ENCODE peak calls at places on chromosomes 5 and 9, in six cellular contexts. One of them, this sample, is unnamed.

GRCh38 chr5:31385774-31386537 is 145.9 kb downstream of the DROSHA start:
- DNase-seq in pons: no peak
- DNase-seq in RCC 7860: peak
- DNase-seq in BJ: no peak
- DNase-seq in EH: peak
- DNase-seq in stimulated activated CD8-positive, alpha-beta memory T cell treated with anti-CD3 and anti-CD28 coated beads, Interleukin-4, amount 100 ng/mL, for 4 hours: no peak
- DNase-seq in this sample: no peak

GRCh38 chr5:125492977-125493376 is 746.5 kb upstream of the ZNF608 start:
- DNase-seq in EH: no peak
- DNase-seq in pons: no peak
- DNase-seq in BJ: no peak
- DNase-seq in stimulated activated CD8-positive, alpha-beta memory T cell treated with anti-CD3 and anti-CD28 coated beads, Interleukin-4, amount 100 ng/mL, for 4 hours: no peak
- DNase-seq in RCC 7860: no peak
- DNase-seq in this sample: no peak

GRCh38 chr9:21796768-21797167 is 5.7 kb upstream of the MTAP start:
- DNase-seq in stimulated activated CD8-positive, alpha-beta memory T cell treated with anti-CD3 and anti-CD28 coated beads, Interleukin-4, amount 100 ng/mL, for 4 hours: no peak
- DNase-seq in EH: peak
- DNase-seq in BJ: no peak
- DNase-seq in RCC 7860: peak
- DNase-seq in pons: no peak
- DNase-seq in this sample: no peak

GRCh38 chr5:143788401-143788800 is 23.6 kb upstream of the HMHB1 start:
- DNase-seq in EH: no peak
- DNase-seq in BJ: no peak
- DNase-seq in pons: no peak
- DNase-seq in stimulated activated CD8-positive, alpha-beta memory T cell treated with anti-CD3 and anti-CD28 coated beads, Interleukin-4, amount 100 ng/mL, for 4 hours: no peak
- DNase-seq in RCC 7860: no peak
- DNase-seq in this sample: no peak

GRCh38 chr5:5374034-5374715 is 48.3 kb upstream of the ICE1 start:
- DNase-seq in BJ: no peak
- DNase-seq in pons: no peak
- DNase-seq in EH: peak
- DNase-seq in stimulated activated CD8-positive, alpha-beta memory T cell treated with anti-CD3 and anti-CD28 coated beads, Interleukin-4, amount 100 ng/mL, for 4 hours: no peak
- DNase-seq in RCC 7860: peak
- DNase-seq in this sample: no peak

GRCh38 chr9:114687034-114687433 is 5.0 kb upstream of the TEX48 start:
- DNase-seq in RCC 7860: peak
- DNase-seq in stimulated activated CD8-positive, alpha-beta memory T cell treated with anti-CD3 and anti-CD28 coated beads, Interleukin-4, amount 100 ng/mL, for 4 hours: no peak
- DNase-seq in pons: no peak
- DNase-seq in BJ: no peak
- DNase-seq in EH: peak
- DNase-seq in this sample: no peak

GRCh38 chr5:78803386-78803785 is 154.8 kb upstream of the LHFPL2 start:
- DNase-seq in pons: peak
- DNase-seq in RCC 7860: no peak
- DNase-seq in EH: peak
- DNase-seq in BJ: no peak
- DNase-seq in stimulated activated CD8-positive, alpha-beta memory T cell treated with anti-CD3 and anti-CD28 coated beads, Interleukin-4, amount 100 ng/mL, for 4 hours: no peak
- DNase-seq in this sample: peak

GRCh38 chr5:81006955-81007636 is 46.9 kb downstream of the RASGRF2 start:
- DNase-seq in pons: no peak
- DNase-seq in RCC 7860: no peak
- DNase-seq in BJ: no peak
- DNase-seq in EH: no peak
- DNase-seq in stimulated activated CD8-positive, alpha-beta memory T cell treated with anti-CD3 and anti-CD28 coated beads, Interleukin-4, amount 100 ng/mL, for 4 hours: peak
- DNase-seq in this sample: no peak

GRCh38 chr5:72179816-72180440 is 72.7 kb downstream of the MAP1B start:
- DNase-seq in pons: peak
- DNase-seq in stimulated activated CD8-positive, alpha-beta memory T cell treated with anti-CD3 and anti-CD28 coated beads, Interleukin-4, amount 100 ng/mL, for 4 hours: no peak
- DNase-seq in RCC 7860: no peak
- DNase-seq in BJ: no peak
- DNase-seq in EH: peak
- DNase-seq in this sample: peak

GRCh38 chr9:81814404-81814793 is 113.8 kb upstream of the SPATA31D4 start:
- DNase-seq in BJ: no peak
- DNase-seq in pons: no peak
- DNase-seq in stimulated activated CD8-positive, alpha-beta memory T cell treated with anti-CD3 and anti-CD28 coated beads, Interleukin-4, amount 100 ng/mL, for 4 hours: no peak
- DNase-seq in EH: no peak
- DNase-seq in RCC 7860: no peak
- DNase-seq in this sample: no peak

GRCh38 chr5:133423618-133424282 is 188.6 kb downstream of the FSTL4 start:
- DNase-seq in stimulated activated CD8-positive, alpha-beta memory T cell treated with anti-CD3 and anti-CD28 coated beads, Interleukin-4, amount 100 ng/mL, for 4 hours: peak
- DNase-seq in EH: peak
- DNase-seq in pons: peak
- DNase-seq in RCC 7860: peak
- DNase-seq in BJ: no peak
- DNase-seq in this sample: peak

GRCh38 chr9:127761061-127761460 is 17.4 kb downstream of the SH2D3C start:
- DNase-seq in EH: no peak
- DNase-seq in BJ: no peak
- DNase-seq in RCC 7860: no peak
- DNase-seq in pons: no peak
- DNase-seq in stimulated activated CD8-positive, alpha-beta memory T cell treated with anti-CD3 and anti-CD28 coated beads, Interleukin-4, amount 100 ng/mL, for 4 hours: no peak
- DNase-seq in this sample: no peak

GRCh38 chr5:88727705-88728313 is 155.2 kb downstream of the MEF2C start:
- DNase-seq in EH: peak
- DNase-seq in BJ: no peak
- DNase-seq in pons: peak
- DNase-seq in stimulated activated CD8-positive, alpha-beta memory T cell treated with anti-CD3 and anti-CD28 coated beads, Interleukin-4, amount 100 ng/mL, for 4 hours: no peak
- DNase-seq in RCC 7860: no peak
- DNase-seq in this sample: no peak

GRCh38 chr5:96350678-96351077 is 82.4 kb downstream of the PCSK1 start:
- DNase-seq in RCC 7860: no peak
- DNase-seq in EH: no peak
- DNase-seq in stimulated activated CD8-positive, alpha-beta memory T cell treated with anti-CD3 and anti-CD28 coated beads, Interleukin-4, amount 100 ng/mL, for 4 hours: no peak
- DNase-seq in BJ: no peak
- DNase-seq in pons: no peak
- DNase-seq in this sample: no peak

GRCh38 chr9:87812375-87813118 is 70.1 kb upstream of the SPATA31E1 start:
- DNase-seq in EH: peak
- DNase-seq in BJ: peak
- DNase-seq in stimulated activated CD8-positive, alpha-beta memory T cell treated with anti-CD3 and anti-CD28 coated beads, Interleukin-4, amount 100 ng/mL, for 4 hours: no peak
- DNase-seq in pons: peak
- DNase-seq in RCC 7860: peak
- DNase-seq in this sample: peak

GRCh38 chr9:111924281-111924680 is 27.7 kb downstream of the UGCG start:
- DNase-seq in stimulated activated CD8-positive, alpha-beta memory T cell treated with anti-CD3 and anti-CD28 coated beads, Interleukin-4, amount 100 ng/mL, for 4 hours: no peak
- DNase-seq in EH: no peak
- DNase-seq in pons: no peak
- DNase-seq in BJ: no peak
- DNase-seq in RCC 7860: no peak
- DNase-seq in this sample: no peak

GRCh38 chr9:89975024-89975423 is 370.2 kb downstream of the GADD45G start:
- DNase-seq in EH: no peak
- DNase-seq in stimulated activated CD8-positive, alpha-beta memory T cell treated with anti-CD3 and anti-CD28 coated beads, Interleukin-4, amount 100 ng/mL, for 4 hours: no peak
- DNase-seq in RCC 7860: no peak
- DNase-seq in BJ: no peak
- DNase-seq in pons: no peak
- DNase-seq in this sample: no peak

GRCh38 chr9:16901589-16901988 is 31.1 kb upstream of the BNC2 start:
- DNase-seq in stimulated activated CD8-positive, alpha-beta memory T cell treated with anti-CD3 and anti-CD28 coated beads, Interleukin-4, amount 100 ng/mL, for 4 hours: no peak
- DNase-seq in BJ: no peak
- DNase-seq in RCC 7860: no peak
- DNase-seq in EH: peak
- DNase-seq in pons: no peak
- DNase-seq in this sample: no peak

GRCh38 chr5:171825046-171825445 is 39.4 kb downstream of the SMIM23 start:
- DNase-seq in EH: no peak
- DNase-seq in pons: no peak
- DNase-seq in BJ: no peak
- DNase-seq in stimulated activated CD8-positive, alpha-beta memory T cell treated with anti-CD3 and anti-CD28 coated beads, Interleukin-4, amount 100 ng/mL, for 4 hours: no peak
- DNase-seq in RCC 7860: peak
- DNase-seq in this sample: no peak

GRCh38 chr5:40486437-40487270 is 193.1 kb upstream of the PTGER4 start:
- DNase-seq in pons: peak
- DNase-seq in EH: no peak
- DNase-seq in stimulated activated CD8-positive, alpha-beta memory T cell treated with anti-CD3 and anti-CD28 coated beads, Interleukin-4, amount 100 ng/mL, for 4 hours: peak
- DNase-seq in BJ: no peak
- DNase-seq in RCC 7860: peak
- DNase-seq in this sample: peak

GRCh38 chr5:139901971-139902370 is 106.4 kb downstream of the PSD2 start:
- DNase-seq in EH: no peak
- DNase-seq in BJ: no peak
- DNase-seq in stimulated activated CD8-positive, alpha-beta memory T cell treated with anti-CD3 and anti-CD28 coated beads, Interleukin-4, amount 100 ng/mL, for 4 hours: no peak
- DNase-seq in RCC 7860: no peak
- DNase-seq in pons: no peak
- DNase-seq in this sample: no peak

GRCh38 chr9:79570449-79571308 is 1.1 kb upstream of the TLE4 start:
- DNase-seq in stimulated activated CD8-positive, alpha-beta memory T cell treated with anti-CD3 and anti-CD28 coated beads, Interleukin-4, amount 100 ng/mL, for 4 hours: no peak
- DNase-seq in BJ: no peak
- DNase-seq in RCC 7860: peak
- DNase-seq in pons: no peak
- DNase-seq in EH: peak
- DNase-seq in this sample: peak

GRCh38 chr5:61631438-61631941 is 299.4 kb downstream of the ZSWIM6 start:
- DNase-seq in stimulated activated CD8-positive, alpha-beta memory T cell treated with anti-CD3 and anti-CD28 coated beads, Interleukin-4, amount 100 ng/mL, for 4 hours: no peak
- DNase-seq in RCC 7860: no peak
- DNase-seq in pons: peak
- DNase-seq in BJ: no peak
- DNase-seq in EH: no peak
- DNase-seq in this sample: peak

GRCh38 chr9:133242991-133243390 is 32.0 kb downstream of the ABO start:
- DNase-seq in EH: no peak
- DNase-seq in BJ: no peak
- DNase-seq in pons: no peak
- DNase-seq in RCC 7860: no peak
- DNase-seq in stimulated activated CD8-positive, alpha-beta memory T cell treated with anti-CD3 and anti-CD28 coated beads, Interleukin-4, amount 100 ng/mL, for 4 hours: no peak
- DNase-seq in this sample: no peak

GRCh38 chr5:141914154-141914743 is 9.4 kb upstream of the DELE1 start:
- DNase-seq in RCC 7860: no peak
- DNase-seq in EH: peak
- DNase-seq in stimulated activated CD8-positive, alpha-beta memory T cell treated with anti-CD3 and anti-CD28 coated beads, Interleukin-4, amount 100 ng/mL, for 4 hours: no peak
- DNase-seq in BJ: no peak
- DNase-seq in pons: peak
- DNase-seq in this sample: peak

GRCh38 chr9:87285183-87285582 is 212.5 kb upstream of the DAPK1 start:
- DNase-seq in stimulated activated CD8-positive, alpha-beta memory T cell treated with anti-CD3 and anti-CD28 coated beads, Interleukin-4, amount 100 ng/mL, for 4 hours: no peak
- DNase-seq in pons: no peak
- DNase-seq in BJ: no peak
- DNase-seq in RCC 7860: no peak
- DNase-seq in EH: peak
- DNase-seq in this sample: no peak

This sample was measured in Ammon's horn.